ENCODE peak calls at places on chromosome 7, in five cellular contexts. T is activated CD4-positive, CD25-positive, alpha-beta regulatory T cell treated with anti-CD3 and anti-CD28 coated beads, Interleukin-2, amount 50 U/mL, for 24 hours; E is body of pancreas; U is CD8-positive, alpha-beta T cell; L is HCT116. J is an unnamed sample.

GRCh38 chr7:4234498-4234855 is 447.6 kb upstream of the FOXK1 start:
- ATAC-seq in U (no peak), L (no peak), T (no peak), E (no peak), J (no peak)

GRCh38 chr7:144391823-144392255 is 11.7 kb downstream of the NOBOX start:
- ATAC-seq in E (peak; percentile 71), L (peak; percentile 86), T (peak; percentile 68), U (peak; percentile 71), J (peak; percentile 73)

GRCh38 chr7:129362528-129362927 is 71.7 kb upstream of the STRIP2 start:
- ATAC-seq in E (no peak), L (no peak), U (no peak), T (no peak), J (no peak)

GRCh38 chr7:120053390-120053961 is 219.5 kb upstream of the KCND2 start:
- ATAC-seq in E (peak; percentile 57), U (no peak), T (no peak), L (no peak), J (peak; percentile 26)

GRCh38 chr7:127900735-127901685 is 130.2 kb downstream of the LRRC4 start:
- ATAC-seq in L (no peak), U (no peak), E (peak; percentile 63), T (no peak), J (no peak)

GRCh38 chr7:99368750-99369389 is 5.7 kb upstream of the ARPC1B start:
- ATAC-seq in L (no peak), E (no peak), U (no peak), T (no peak), J (peak; percentile 66)

GRCh38 chr7:4882169-4882741 is 1.3 kb downstream of the RADIL start:
- ATAC-seq in E (no peak), U (no peak), L (no peak), T (no peak), J (no peak)

GRCh38 chr7:33511735-33512134 is 382.4 kb downstream of the BBS9 start:
- ATAC-seq in L (no peak), E (no peak), T (no peak), U (no peak), J (no peak)

GRCh38 chr7:18393465-18394118 is 102.0 kb upstream of the HDAC9 start:
- ATAC-seq in T (no peak), E (no peak), U (no peak), L (no peak), J (no peak)

GRCh38 chr7:100825760-100826545 is 1.4 kb downstream of the EPHB4 start:
- ATAC-seq in T (no peak), L (no peak), E (no peak), U (no peak), J (no peak)

GRCh38 chr7:107208046-107208458 is 39.2 kb downstream of the HBP1 start:
- ATAC-seq in U (no peak), T (no peak), E (no peak), L (no peak), J (no peak)

GRCh38 chr7:74187915-74188675 is 13.9 kb downstream of the EIF4H start:
- ATAC-seq in E (no peak), U (no peak), T (no peak), L (peak; percentile 26), J (no peak)

GRCh38 chr7:3194501-3195141 is 106.4 kb upstream of the SDK1 start:
- ATAC-seq in E (peak; percentile 93), T (no peak), L (peak; percentile 78), U (no peak), J (no peak)

GRCh38 chr7:50371551-50372021 is 67.1 kb downstream of the IKZF1 start:
- ATAC-seq in L (no peak), T (peak; percentile 49), U (no peak), E (no peak), J (no peak)

GRCh38 chr7:13800694-13801448 is 188.6 kb downstream of the ETV1 start:
- ATAC-seq in L (no peak), E (no peak), U (peak; percentile 78), T (peak; percentile 64), J (peak; percentile 79)

GRCh38 chr7:43954524-43955228 is 28.4 kb downstream of the UBE2D4 start:
- ATAC-seq in U (peak; percentile 38), E (peak; percentile 60), T (peak; percentile 56), L (peak; percentile 99), J (peak; percentile 54)

GRCh38 chr7:114957434-114957833 is 35.5 kb downstream of the MDFIC start:
- ATAC-seq in U (no peak), T (no peak), L (no peak), E (no peak), J (no peak)

GRCh38 chr7:158655931-158656441 is 48.6 kb downstream of the NCAPG2 start:
- ATAC-seq in L (no peak), T (peak; percentile 96), U (peak; percentile 58), E (no peak), J (peak; percentile 87)

GRCh38 chr7:23654508-23654907 is 25.5 kb upstream of the FAM221A start:
- ATAC-seq in U (no peak), E (peak; percentile 82), L (peak; percentile 73), T (no peak), J (no peak)

GRCh38 chr7:56493196-56493595 is 377.0 kb upstream of the NUPR2 start:
- ATAC-seq in T (no peak), L (no peak), E (no peak), U (no peak), J (no peak)

GRCh38 chr7:105821527-105821926 is 54.9 kb downstream of the ATXN7L1 start:
- ATAC-seq in U (no peak), T (no peak), L (no peak), E (no peak), J (no peak)

GRCh38 chr7:156492170-156492569 is 148.4 kb upstream of the RNF32 start:
- ATAC-seq in T (no peak), E (no peak), U (no peak), L (no peak), J (no peak)

GRCh38 chr7:75624134-75624832 is 114.5 kb downstream of the HIP1 start:
- ATAC-seq in U (no peak), L (no peak), E (peak; percentile 35), T (no peak), J (no peak)

GRCh38 chr7:91527460-91527859 is 263.2 kb downstream of the FZD1 start:
- ATAC-seq in L (no peak), T (no peak), U (no peak), E (no peak), J (peak; percentile 84)

GRCh38 chr7:22093003-22093402 is 147.3 kb upstream of the CDCA7L start:
- ATAC-seq in E (no peak), L (no peak), T (no peak), U (no peak), J (no peak)

GRCh38 chr7:48301201-48301600 is 129.9 kb downstream of the ABCA13 start:
- ATAC-seq in E (no peak), T (no peak), U (no peak), L (no peak), J (no peak)

GRCh38 chr7:48025630-48026029 is 3.3 kb downstream of the SUN3 start:
- ATAC-seq in L (no peak), U (no peak), T (no peak), E (no peak), J (no peak)

GRCh38 chr7:99372275-99373085 is 2.0 kb upstream of the ARPC1B start:
- ATAC-seq in L (no peak), U (peak; percentile 22), T (no peak), E (peak; percentile 64), J (no peak)

GRCh38 chr7:1543826-1544177 is 12.2 kb downstream of the TMEM184A start:
- ATAC-seq in E (no peak), L (no peak), U (no peak), T (no peak), J (peak; percentile 51)

GRCh38 chr7:5206686-5207085 is 16.7 kb downstream of the WIPI2 start:
- ATAC-seq in E (no peak), L (no peak), T (no peak), U (no peak), J (no peak)

GRCh38 chr7:155338632-155339320 is 41.1 kb downstream of the INSIG1 start:
- ATAC-seq in T (peak; percentile 62), L (no peak), E (no peak), U (peak; percentile 85), J (no peak)

GRCh38 chr7:24408798-24409428 is 124.9 kb downstream of the NPY start:
- ATAC-seq in U (no peak), L (no peak), T (no peak), E (no peak), J (no peak)

GRCh38 chr7:37408241-37408884 is 40.3 kb downstream of the ELMO1 start:
- ATAC-seq in E (no peak), T (peak; percentile 39), L (no peak), U (peak; percentile 56), J (no peak)

GRCh38 chr7:157544980-157545680 is 208.3 kb downstream of the DNAJB6 start:
- ATAC-seq in U (no peak), T (no peak), L (no peak), E (no peak), J (peak; percentile 35)

GRCh38 chr7:142579946-142580345 is 169.3 kb upstream of the PRSS1 start:
- ATAC-seq in L (no peak), E (no peak), T (peak; percentile 5), U (no peak), J (no peak)

GRCh38 chr7:43815373-43815772 is 53.9 kb downstream of the MRPS24 start:
- ATAC-seq in U (no peak), L (no peak), E (no peak), T (no peak), J (no peak)

GRCh38 chr7:76108540-76109233 is 60.8 kb downstream of the MDH2 start:
- ATAC-seq in E (peak; percentile 90), L (no peak), U (no peak), T (no peak), J (peak; percentile 78)

GRCh38 chr7:101564778-101565211 is 64.3 kb downstream of the MYL10 start:
- ATAC-seq in T (no peak), L (peak; percentile 97), E (no peak), U (no peak), J (peak; percentile 28)